ENCODE peak calls at places on chromosomes 1 and 21, in nine cellular contexts. H is esophagus squamous epithelium, X is transverse colon, D is heart left ventricle, W is stomach, E is GM12878, Z is ovary, J is IMR-90, A is breast epithelium. N is an unnamed sample.

GRCh38 chr1:3898475-3898735 is 1.7 kb downstream of the C1orf174 start:
- DNase-seq in E (no peak), D (no peak), W (no peak), Z (no peak), X (no peak), J (no peak), A (no peak), H (no peak), N (no peak)

GRCh38 chr21:43591468-43592050 is 67.7 kb downstream of the HSF2BP start:
- DNase-seq in J (no peak), E (no peak), A (no peak), D (no peak), H (no peak), X (no peak), Z (no peak), W (no peak), N (no peak)

GRCh38 chr1:31421404-31422040 is 8.5 kb downstream of the SERINC2 start:
- DNase-seq in E (no peak), J (peak; percentile 32), H (no peak), W (no peak), D (no peak), A (no peak), Z (no peak), X (no peak), N (no peak)

GRCh38 chr1:233412812-233413211 is 85.3 kb downstream of the MAP3K21 start:
- DNase-seq in A (no peak), H (no peak), W (no peak), E (no peak), D (no peak), Z (no peak), X (no peak), J (no peak), N (no peak)

GRCh38 chr21:41425588-41425953 is 468 bp upstream of the MX1 start:
- DNase-seq in H (no peak), E (no peak), J (no peak), D (no peak), W (no peak), Z (no peak), X (no peak), A (no peak), N (no peak)

GRCh38 chr1:42680921-42681683 is 1.1 kb upstream of the YBX1 start:
- DNase-seq in D (no peak), Z (no peak), J (no peak), A (no peak), W (no peak), X (no peak), H (no peak), E (no peak), N (no peak)

GRCh38 chr1:46394108-46394871 is at the start of gene FAAH:
- DNase-seq in Z (peak; percentile 64), H (no peak), W (peak; percentile 80), D (peak; percentile 59), X (peak; percentile 85), E (no peak), A (no peak), J (no peak), N (peak; percentile 79)

GRCh38 chr1:211908453-211908852 is 77.9 kb upstream of the LPGAT1 start:
- DNase-seq in X (no peak), E (peak; percentile 51), Z (no peak), W (no peak), H (no peak), A (no peak), D (no peak), J (no peak), N (no peak)

GRCh38 chr21:29718081-29718815 is 221.5 kb downstream of the GRIK1 start:
- DNase-seq in H (no peak), Z (no peak), X (no peak), J (peak; percentile 34), D (no peak), E (no peak), W (no peak), A (no peak), N (no peak)

GRCh38 chr1:177912991-177913390 is 56.9 kb downstream of the SEC16B start:
- DNase-seq in J (no peak), W (peak; percentile 88), X (peak; percentile 61), Z (no peak), H (no peak), E (no peak), A (no peak), D (no peak), N (peak; percentile 93)

GRCh38 chr1:154485106-154485505 is 16.9 kb upstream of the TDRD10 start:
- DNase-seq in A (no peak), Z (no peak), H (no peak), X (no peak), W (peak; percentile 9), E (no peak), D (peak; percentile 77), J (no peak), N (peak; percentile 30)

GRCh38 chr1:32811265-32811664 is 5.9 kb downstream of the YARS1 start:
- DNase-seq in A (no peak), Z (no peak), J (no peak), H (no peak), X (no peak), W (no peak), D (no peak), E (no peak), N (no peak)

GRCh38 chr1:206941766-206942418 is 4.4 kb downstream of the PIGR start:
- DNase-seq in X (peak; percentile 83), Z (no peak), A (no peak), J (no peak), H (no peak), E (no peak), W (peak; percentile 71), D (no peak), N (peak; percentile 41)

GRCh38 chr1:190320952-190321351 is 156.7 kb downstream of the BRINP3 start:
- DNase-seq in X (no peak), H (no peak), J (peak; percentile 63), A (no peak), Z (no peak), D (no peak), E (no peak), W (no peak), N (no peak)

GRCh38 chr1:224733021-224733911 is 117.1 kb downstream of the CNIH3 start:
- DNase-seq in E (peak; percentile 89), X (no peak), D (peak; percentile 51), Z (no peak), J (peak; percentile 25), H (no peak), A (peak; percentile 57), W (no peak), N (no peak)

GRCh38 chr21:45598109-45598508 is 45.4 kb upstream of the PCBP3 start:
- DNase-seq in J (no peak), Z (no peak), D (no peak), A (no peak), H (no peak), W (no peak), X (no peak), E (no peak), N (no peak)

GRCh38 chr1:178393370-178393769 is 103.4 kb downstream of the CLEC20A start:
- DNase-seq in D (no peak), Z (no peak), H (no peak), E (no peak), A (no peak), W (no peak), X (no peak), J (no peak), N (no peak)

GRCh38 chr1:209380396-209380795 is 203.1 kb upstream of the CAMK1G start:
- DNase-seq in W (no peak), X (no peak), J (peak; percentile 39), E (no peak), A (no peak), D (no peak), H (no peak), Z (no peak), N (no peak)

GRCh38 chr1:184843732-184844495 is 89.3 kb upstream of the EDEM3 start:
- DNase-seq in A (no peak), E (peak; percentile 48), D (no peak), J (no peak), W (peak; percentile 53), Z (no peak), H (no peak), X (peak; percentile 77), N (no peak)

GRCh38 chr1:3465935-3466321 is 11.5 kb downstream of the ARHGEF16 start:
- DNase-seq in J (no peak), A (no peak), D (peak; percentile 14), X (no peak), H (no peak), W (no peak), Z (no peak), E (no peak), N (no peak)

GRCh38 chr1:236287757-236288619 is 6.2 kb upstream of the ERO1B start:
- DNase-seq in X (peak; percentile 22), J (no peak), E (no peak), W (no peak), A (no peak), H (no peak), Z (no peak), D (no peak), N (peak; percentile 74)
- TF ChIP-seq POLR2A in X (peak; percentile 55), J (no peak), E (no peak), W (no peak), A (no peak), H (no peak), Z (peak; percentile 63), D (no peak), N (peak; percentile 59)

GRCh38 chr1:227880342-227880924 is 65.0 kb downstream of the PRSS38 start:
- DNase-seq in Z (no peak), J (no peak), W (peak; percentile 17), H (no peak), A (no peak), D (no peak), E (no peak), X (no peak), N (no peak)
- H3K27me3 ChIP-seq in Z (no peaks in the 10 kb centered on the region), J (no peaks in the 10 kb centered on the region), W (no peaks in the 10 kb centered on the region), H (no peaks in the 10 kb centered on the region), A (no peaks in the 10 kb centered on the region), D (no peaks in the 10 kb centered on the region), E (no peaks in the 10 kb centered on the region), X (no peaks in the 10 kb centered on the region), N (no peaks in the 10 kb centered on the region)

GRCh38 chr1:229342305-229342901 is 444 bp downstream of the CCSAP start:
- DNase-seq in E (no peak), J (peak; percentile 57), A (peak; percentile 75), W (peak; percentile 89), X (peak; percentile 92), D (peak; percentile 85), Z (peak; percentile 86), H (peak; percentile 45), N (peak; percentile 90)
- TF ChIP-seq POLR2A in E (peak; percentile 83), J (no peak), A (no peak), W (no peak), X (peak; percentile 63), D (no peak), Z (no peak), H (no peak), N (peak; percentile 61)

DNA sequence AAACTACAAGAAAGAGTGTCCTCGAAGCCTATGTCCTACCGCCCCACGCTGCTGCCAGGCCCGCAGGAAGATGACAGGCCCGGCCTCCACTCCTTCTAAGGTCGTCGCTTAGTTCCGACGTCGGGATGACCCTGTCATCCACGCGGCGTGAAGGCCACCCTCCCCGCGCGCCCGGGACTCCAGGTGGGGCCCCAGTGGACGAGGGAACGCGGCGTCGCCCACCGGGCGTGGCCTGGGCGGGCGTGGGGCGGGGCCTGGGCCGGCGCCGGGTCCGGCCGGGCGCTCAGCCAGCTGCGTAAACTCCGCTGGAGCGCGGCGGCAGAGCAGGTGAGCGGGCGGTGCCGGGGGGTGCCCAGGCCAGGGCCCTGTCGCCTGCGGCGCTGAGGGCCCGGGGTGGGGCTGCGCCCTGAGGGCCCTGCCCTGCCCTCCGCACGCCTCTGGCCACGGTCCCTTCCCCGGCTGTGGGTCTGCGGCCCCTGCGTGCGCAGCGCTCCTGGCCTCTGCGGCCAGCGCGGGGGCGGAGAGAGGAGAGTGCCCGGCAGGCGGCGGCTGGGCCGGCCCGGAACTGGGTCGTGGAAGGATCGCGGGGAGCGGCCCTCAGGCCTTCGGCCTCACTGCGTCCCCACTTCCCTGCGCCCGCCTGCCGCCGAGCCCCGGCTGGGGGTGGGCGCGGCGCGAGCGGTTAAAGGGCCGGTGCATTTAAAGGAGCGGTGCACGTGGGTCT is at the start of gene PSEN2:
- DNase-seq in Z (peak; percentile 74), W (peak; percentile 84), D (peak; percentile 71), J (peak; percentile 28), E (no peak), A (peak; percentile 31), H (no peak), X (peak; percentile 84), N (peak; percentile 85)
- H3K27me3 ChIP-seq in Z (no peaks in the 10 kb centered on the region), W (no peaks in the 10 kb centered on the region), D (no peaks in the 10 kb centered on the region), J (no peaks in the 10 kb centered on the region), E (no peaks in the 10 kb centered on the region), A (no peaks in the 10 kb centered on the region), H (no peaks in the 10 kb centered on the region), X (no peaks in the 10 kb centered on the region), N (no peaks in the 10 kb centered on the region)

N was measured in body of pancreas.